ENCODE peak calls at places on chromosomes 11 and 22, in eight cellular contexts. C is AG04450, Q is neural progenitor cell, S is testis, O is fibroblast of mammary gland, D is GM23338, X is epithelial cell of proximal tubule, I is lower lobe of right lung. Z is an unnamed sample.
A peak's percentile ranks its signal among the peaks of the same experiment; 100 is the strongest.

GRCh38 chr11:6225024-6225423 is 9.4 kb downstream of the FHIP1B start:
- DNase-seq in D (no peak), Q (no peak), O (no peak), C (no peak), S (no peak), I (no peak), X (no peak), Z (no peak)

GRCh38 chr11:71165771-71166170 is 86.6 kb downstream of the SHANK2 start:
- DNase-seq in O (no peak), S (no peak), D (no peak), C (no peak), Q (no peak), X (no peak), I (no peak), Z (no peak)

GRCh38 chr11:130571947-130572584 is 123.6 kb downstream of the ADAMTS15 start:
- DNase-seq in I (no peak), S (no peak), X (no peak), Q (no peak), D (no peak), C (no peak), O (no peak), Z (no peak)

GRCh38 chr22:46150615-46151423 is 493 bp downstream of the PPARA start:
- DNase-seq in C (no peak), O (no peak), X (no peak), S (peak; percentile 34), I (peak; percentile 62), D (peak; percentile 39), Q (peak; percentile 69), Z (no peak)

GRCh38 chr11:121466063-121466794 is 13.5 kb upstream of the SORL1-AS1 start:
- DNase-seq in C (peak; percentile 76), X (no peak), Q (peak; percentile 56), O (peak; percentile 94), S (peak; percentile 93), D (peak; percentile 90), I (peak; percentile 82), Z (peak; percentile 95)

GRCh38 chr11:47514825-47515647 is 37.9 kb downstream of the CELF1 start:
- DNase-seq in I (no peak), D (peak; percentile 51), C (peak; percentile 70), S (no peak), Q (no peak), O (peak; percentile 95), X (no peak), Z (peak; percentile 65)

GRCh38 chr11:96187779-96188624 is 155.0 kb downstream of the MAML2 start:
- DNase-seq in S (no peak), C (no peak), Q (no peak), X (no peak), I (no peak), O (peak; percentile 91), D (no peak), Z (peak; percentile 78)

GRCh38 chr11:1283091-1283511 is 26.3 kb downstream of the TOLLIP start:
- DNase-seq in C (no peak), I (peak; percentile 41), Q (no peak), X (no peak), O (no peak), D (no peak), S (no peak), Z (no peak)

GRCh38 chr22:16917144-16918003 is 90.6 kb downstream of the GAB4 start:
- DNase-seq in S (peak; percentile 79), X (no peak), O (peak; percentile 59), I (peak; percentile 64), D (peak; percentile 90), Q (peak; percentile 87), C (no peak), Z (peak; percentile 7)

GRCh38 chr11:9459573-9460321 is 1.1 kb upstream of the ZNF143 start:
- DNase-seq in D (peak; percentile 41), O (peak; percentile 75), X (no peak), Q (no peak), I (no peak), C (peak; percentile 7), S (peak; percentile 59), Z (no peak)

GRCh38 chr22:39496131-39496838 is 5.8 kb upstream of the MIEF1 start:
- DNase-seq in C (no peak), O (peak; percentile 58), Q (peak; percentile 92), I (peak; percentile 83), X (no peak), D (peak; percentile 91), S (peak; percentile 86), Z (no peak)

GRCh38 chr11:45960387-45961110 is 38.1 kb downstream of the LARGE2 start:
- DNase-seq in S (no peak), I (no peak), Q (no peak), D (no peak), O (peak; percentile 39), C (no peak), X (no peak), Z (no peak)

GRCh38 chr22:34255042-34255441 is 334.8 kb upstream of the LARGE1 start:
- DNase-seq in S (no peak), O (no peak), D (no peak), Q (no peak), X (no peak), I (no peak), C (no peak), Z (no peak)

GRCh38 chr11:61616443-61616842 is 35.6 kb upstream of the SYT7 start:
- DNase-seq in D (no peak), Q (no peak), O (peak; percentile 82), S (no peak), I (no peak), X (no peak), C (no peak), Z (no peak)

GRCh38 chr11:36508743-36509142 is 1.3 kb downstream of the TRAF6 start:
- DNase-seq in O (no peak), D (no peak), C (no peak), X (no peak), Q (no peak), I (no peak), S (no peak), Z (no peak)

GRCh38 chr11:115676768-115677167 is 172.6 kb upstream of the CADM1 start:
- DNase-seq in D (no peak), I (no peak), Q (no peak), S (no peak), O (no peak), C (peak; percentile 56), X (no peak), Z (peak; percentile 19)

GRCh38 chr11:34585870-34586654 is 34.8 kb upstream of the EHF start:
- DNase-seq in O (peak; percentile 70), D (peak; percentile 77), X (peak; percentile 57), C (peak; percentile 39), I (no peak), Q (peak; percentile 66), S (no peak), Z (peak; percentile 52)

GRCh38 chr11:1475841-1476240 is 10.7 kb downstream of the MOB2 start:
- DNase-seq in O (no peak), S (no peak), D (no peak), C (no peak), I (peak; percentile 36), Q (no peak), X (no peak), Z (no peak)

GRCh38 chr22:36149464-36149863 is 11.1 kb downstream of the APOL3 start:
- DNase-seq in I (no peak), S (no peak), Q (no peak), X (no peak), O (peak; percentile 70), D (no peak), C (no peak), Z (no peak)

GRCh38 chr22:25406510-25407210 is 157.8 kb upstream of the GRK3 start:
- DNase-seq in S (no peak), Q (peak; percentile 14), X (no peak), I (no peak), D (no peak), O (no peak), C (no peak), Z (no peak)

GRCh38 chr11:93216511-93217121 is 18.8 kb upstream of the SLC36A4 start:
- DNase-seq in X (no peak), Q (no peak), C (no peak), O (no peak), I (no peak), D (no peak), S (no peak), Z (no peak)

GRCh38 chr11:8807544-8808225 is 103.3 kb upstream of the AKIP1 start:
- DNase-seq in X (no peak), O (peak; percentile 94), D (no peak), C (peak; percentile 72), I (no peak), Q (no peak), S (peak; percentile 72), Z (no peak)

DNA sequence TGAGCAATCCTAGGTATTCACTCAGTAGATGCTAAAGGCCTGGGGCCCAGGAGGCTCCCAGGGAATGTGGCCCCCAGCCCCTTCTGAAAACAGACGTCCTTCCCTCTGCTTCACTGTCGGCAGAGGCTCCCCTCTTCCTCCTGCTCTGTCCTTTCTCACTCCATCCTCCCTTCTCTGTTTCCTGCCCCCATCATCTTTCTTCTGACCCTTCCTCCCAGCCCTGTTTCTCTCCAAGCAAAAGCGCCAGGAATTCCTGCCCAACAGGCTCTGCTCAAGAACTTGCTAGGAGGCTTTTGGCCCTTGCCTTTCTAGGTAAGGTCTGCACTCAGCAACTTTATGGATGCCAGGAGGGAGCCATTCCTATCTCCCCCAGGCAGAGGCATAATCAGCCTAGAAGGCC is 300.5 kb downstream of the NTM start:
- DNase-seq in D (no peak), Q (no peak), O (no peak), C (no peak), X (no peak), S (no peak), I (no peak), Z (no peak)
- TF ChIP-seq CTCF in D (no peak), Q (no peak), O (no peak), C (no peak), X (no peak), S (no peak), I (no peak), Z (no peak)

GRCh38 chr22:24289138-24289537 is 18.5 kb downstream of the SPECC1L start:
- DNase-seq in D (no peak), Q (no peak), O (peak; percentile 89), X (no peak), I (no peak), C (peak; percentile 33), S (no peak), Z (peak; percentile 52)
- H3K4me3 ChIP-seq in D (no peak overlapping the region), Q (no peak overlapping the region), O (no peak overlapping the region), X (no peak overlapping the region), I (no peak overlapping the region), C (no peak overlapping the region), S (no peak overlapping the region), Z (no peak overlapping the region)

GRCh38 chr22:32413715-32414114 is 1.7 kb upstream of the RTCB start:
- DNase-seq in C (peak; percentile 6), X (no peak), O (peak; percentile 44), Q (no peak), S (no peak), D (peak; percentile 40), I (no peak), Z (no peak)
- TF ChIP-seq CTCF in C (peak; percentile 74), X (peak; percentile 68), O (peak; percentile 46), Q (peak; percentile 49), S (no peak), D (peak; percentile 46), I (peak; percentile 24), Z (peak; percentile 43)

DNA sequence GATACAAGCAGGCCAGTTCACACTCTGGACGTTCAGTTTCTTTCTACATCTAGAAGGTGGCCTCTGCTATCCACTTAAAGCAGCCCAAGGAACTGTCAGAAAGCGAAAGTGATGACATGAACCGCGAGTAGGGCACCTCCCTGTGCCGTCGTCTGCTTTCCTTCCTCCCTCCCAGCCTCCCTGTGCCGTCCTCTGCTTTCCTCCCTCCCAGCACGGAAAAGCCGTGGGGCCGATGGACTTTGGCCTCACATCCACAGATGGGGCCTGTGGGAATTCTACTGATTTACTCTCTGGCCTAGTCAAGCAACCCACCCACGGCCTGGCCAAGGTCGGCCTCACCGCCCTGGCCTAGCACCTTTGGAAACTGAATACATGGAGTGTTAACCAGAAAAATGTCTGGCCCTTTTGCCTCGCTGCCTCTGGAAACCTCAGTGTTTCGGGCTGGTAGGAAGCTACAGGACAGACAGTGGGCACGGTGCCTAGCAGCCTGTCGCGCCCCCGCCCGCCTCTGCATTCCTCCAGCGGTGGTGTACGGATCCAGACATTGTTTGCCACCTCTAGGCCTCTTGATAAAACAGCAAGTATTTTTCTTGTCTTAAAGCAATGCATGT is 14.2 kb downstream of the PEX26 start:
- DNase-seq in D (no peak), C (no peak), I (no peak), X (no peak), Q (no peak), O (peak; percentile 78), S (peak; percentile 81), Z (no peak)
- H3K4me3 ChIP-seq in D (no peak overlapping the region), C (peak overlapping the region; percentile 37), I (peak overlapping the region; percentile 44), X (peak overlapping the region; percentile 37), Q (no peak overlapping the region), O (peak overlapping the region; percentile 37), S (peak overlapping the region; percentile 2), Z (no peak overlapping the region)

Z was measured in HFF-Myc.